ENCODE peak calls at places on chromosomes 7 and 10, in eight cellular contexts. O is cardiac fibroblast, U is hepatocyte, E is bronchial epithelial cell, R is left ventricle myocardium inferior, B is kidney, V is HCT116, K is cardiac muscle cell. M is an unnamed sample.

GRCh38 chr10:13505040-13505680 is 23.7 kb downstream of the BEND7 start:
- DNase-seq in O (no peak), U (no peak), E (no peak), R (no peak), B (no peak), V (no peak), K (peak), M (no peak)

GRCh38 chr7:103593691-103594090 is 147.7 kb upstream of the SLC26A5 start:
- DNase-seq in O (peak), U (no peak), E (peak), R (no peak), B (no peak), V (no peak), K (no peak), M (peak)

GRCh38 chr7:157020514-157021070 is 10.1 kb upstream of the MNX1 start:
- DNase-seq in O (no peak), U (peak), E (no peak), R (no peak), B (peak), V (no peak), K (no peak), M (no peak)

GRCh38 chr10:30027057-30028005 is 32.1 kb downstream of the JCAD start:
- DNase-seq in O (no peak), U (no peak), E (peak), R (peak), B (peak), V (peak), K (no peak), M (no peak)

GRCh38 chr10:70695241-70696030 is 23.1 kb downstream of the ADAMTS14 start:
- DNase-seq in O (no peak), U (no peak), E (no peak), R (no peak), B (no peak), V (no peak), K (no peak), M (no peak)

GRCh38 chr7:81482600-81483186 is 287.2 kb downstream of the HGF start:
- DNase-seq in O (peak), U (no peak), E (peak), R (no peak), B (no peak), V (peak), K (peak), M (no peak)

GRCh38 chr10:639001-639750 is 50.3 kb downstream of the DIP2C start:
- DNase-seq in O (no peak), U (no peak), E (no peak), R (no peak), B (no peak), V (no peak), K (no peak), M (no peak)

GRCh38 chr10:59027975-59028640 is 148.3 kb upstream of the PHYHIPL start:
- DNase-seq in O (peak), U (no peak), E (peak), R (no peak), B (no peak), V (no peak), K (peak), M (no peak)

GRCh38 chr7:112192236-112193154 is 13.7 kb downstream of the DOCK4 start:
- DNase-seq in O (peak), U (no peak), E (peak), R (no peak), B (no peak), V (no peak), K (peak), M (no peak)

GRCh38 chr7:100119701-100120517 is 475 bp downstream of the CNPY4 start:
- DNase-seq in O (peak), U (peak), E (no peak), R (peak), B (no peak), V (no peak), K (peak), M (no peak)

GRCh38 chr7:25852249-25852994 is 299.6 kb upstream of the NFE2L3 start:
- DNase-seq in O (no peak), U (peak), E (no peak), R (no peak), B (peak), V (no peak), K (peak), M (no peak)

GRCh38 chr10:11849908-11850307 is 26.8 kb downstream of the PROSER2 start:
- DNase-seq in O (no peak), U (no peak), E (no peak), R (no peak), B (no peak), V (no peak), K (peak), M (no peak)

GRCh38 chr7:125526092-125526491 is 596.5 kb upstream of the POT1 start:
- DNase-seq in O (no peak), U (no peak), E (no peak), R (no peak), B (no peak), V (no peak), K (no peak), M (no peak)

GRCh38 chr7:7498881-7499280 is 36.8 kb downstream of the COL28A1 start:
- DNase-seq in O (no peak), U (no peak), E (no peak), R (no peak), B (no peak), V (no peak), K (no peak), M (no peak)

GRCh38 chr10:10758306-10758705 is 259.4 kb upstream of the CELF2 start:
- DNase-seq in O (no peak), U (no peak), E (no peak), R (peak), B (no peak), V (no peak), K (no peak), M (no peak)

GRCh38 chr7:15007507-15007906 is 105.0 kb upstream of the DGKB start:
- DNase-seq in O (peak), U (peak), E (peak), R (no peak), B (no peak), V (peak), K (peak), M (no peak)

GRCh38 chr7:18846765-18847215 is 270.6 kb downstream of the TWIST1 start:
- DNase-seq in O (no peak), U (no peak), E (no peak), R (no peak), B (no peak), V (no peak), K (no peak), M (no peak)

GRCh38 chr10:48678041-48678440 is 6.6 kb upstream of the WDFY4 start:
- DNase-seq in O (no peak), U (no peak), E (no peak), R (no peak), B (no peak), V (no peak), K (no peak), M (no peak)

GRCh38 chr7:117728858-117729257 is 144.4 kb downstream of the CTTNBP2 start:
- DNase-seq in O (no peak), U (no peak), E (no peak), R (no peak), B (no peak), V (no peak), K (no peak), M (no peak)

GRCh38 chr7:32177216-32177615 is 107.0 kb upstream of the PDE1C start:
- DNase-seq in O (no peak), U (no peak), E (no peak), R (no peak), B (no peak), V (no peak), K (no peak), M (no peak)

GRCh38 chr10:94035982-94036663 is 42.4 kb downstream of the PLCE1 start:
- DNase-seq in O (no peak), U (no peak), E (no peak), R (no peak), B (no peak), V (no peak), K (no peak), M (no peak)

GRCh38 chr10:12214763-12215218 is 18.8 kb downstream of the CDC123 start:
- DNase-seq in O (peak), U (peak), E (peak), R (no peak), B (no peak), V (no peak), K (peak), M (no peak)

GRCh38 chr7:105792488-105793370 is 83.7 kb downstream of the ATXN7L1 start:
- DNase-seq in O (no peak), U (no peak), E (no peak), R (no peak), B (no peak), V (no peak), K (peak), M (no peak)

GRCh38 chr10:2734691-2735090 is 332.7 kb upstream of the PFKP start:
- DNase-seq in O (no peak), U (no peak), E (no peak), R (no peak), B (no peak), V (no peak), K (no peak), M (no peak)

GRCh38 chr10:124481717-124482116 is 20.1 kb downstream of the LHPP start:
- DNase-seq in O (no peak), U (no peak), E (no peak), R (no peak), B (peak), V (no peak), K (no peak), M (no peak)

GRCh38 chr7:29194206-29194593 is 375 bp upstream of the CHN2 start:
- DNase-seq in O (no peak), U (peak), E (no peak), R (peak), B (peak), V (no peak), K (peak), M (no peak)

GRCh38 chr7:74017122-74017521 is 10.9 kb upstream of the ELN start:
- DNase-seq in O (no peak), U (no peak), E (no peak), R (no peak), B (no peak), V (no peak), K (no peak), M (no peak)

GRCh38 chr7:378041-378420 is 88.1 kb downstream of the FOXL3 start:
- DNase-seq in O (no peak), U (no peak), E (no peak), R (no peak), B (peak), V (no peak), K (no peak), M (no peak)

GRCh38 chr7:142153400-142153799 is 41.9 kb downstream of the MGAM2 start:
- DNase-seq in O (peak), U (peak), E (peak), R (no peak), B (no peak), V (no peak), K (no peak), M (peak)

GRCh38 chr10:82150123-82150900 is 275.3 kb downstream of the NRG3 start:
- DNase-seq in O (peak), U (peak), E (no peak), R (no peak), B (no peak), V (no peak), K (peak), M (peak)

GRCh38 chr10:89946106-89946505 is 244.7 kb downstream of the KIF20B start:
- DNase-seq in O (peak), U (no peak), E (no peak), R (no peak), B (no peak), V (no peak), K (peak), M (no peak)

GRCh38 chr10:36358736-36359135 is 716.6 kb upstream of the FZD8 start:
- DNase-seq in O (no peak), U (no peak), E (peak), R (no peak), B (no peak), V (no peak), K (no peak), M (no peak)

GRCh38 chr10:77506517-77506916 is 131.1 kb downstream of the KCNMA1 start:
- DNase-seq in O (peak), U (no peak), E (no peak), R (no peak), B (no peak), V (no peak), K (peak), M (no peak)

GRCh38 chr7:101814081-101814995 is 3.1 kb upstream of the CUX1 start:
- DNase-seq in O (peak), U (peak), E (peak), R (peak), B (peak), V (no peak), K (peak), M (no peak)

GRCh38 chr7:80105706-80106408 is 28.8 kb upstream of the GNAI1 start:
- DNase-seq in O (no peak), U (no peak), E (no peak), R (no peak), B (no peak), V (no peak), K (peak), M (no peak)

GRCh38 chr7:16484453-16485158 is 19.1 kb upstream of the SOSTDC1 start:
- DNase-seq in O (peak), U (peak), E (peak), R (no peak), B (no peak), V (peak), K (peak), M (no peak)

GRCh38 chr10:10869592-10869991 is 148.1 kb upstream of the CELF2 start:
- DNase-seq in O (peak), U (no peak), E (peak), R (no peak), B (no peak), V (no peak), K (peak), M (no peak)

GRCh38 chr10:111137587-111137986 is 60.8 kb downstream of the ADRA2A start:
- DNase-seq in O (no peak), U (no peak), E (no peak), R (no peak), B (no peak), V (no peak), K (no peak), M (no peak)
- H3K4me3 ChIP-seq in O (no peak), U (no peak), E (no peak), R (no peak), B (no peak), V (no peak), K (no peak), M (no peak)

GRCh38 chr10:55627526-55628170 is 733.4 kb downstream of the ZWINT start:
- DNase-seq in O (no peak), U (peak), E (no peak), R (no peak), B (peak), V (no peak), K (no peak), M (no peak)

GRCh38 chr10:55629792-55630490 is 731.1 kb downstream of the ZWINT start:
- DNase-seq in O (peak), U (peak), E (peak), R (no peak), B (peak), V (no peak), K (peak), M (no peak)

GRCh38 chr10:55628260-55628701 is 732.8 kb downstream of the ZWINT start:
- DNase-seq in O (no peak), U (peak), E (no peak), R (no peak), B (peak), V (no peak), K (no peak), M (no peak)

GRCh38 chr10:55630491-55631056 is 730.5 kb downstream of the ZWINT start:
- DNase-seq in O (no peak), U (peak), E (peak), R (no peak), B (peak), V (no peak), K (peak), M (no peak)

DNA sequence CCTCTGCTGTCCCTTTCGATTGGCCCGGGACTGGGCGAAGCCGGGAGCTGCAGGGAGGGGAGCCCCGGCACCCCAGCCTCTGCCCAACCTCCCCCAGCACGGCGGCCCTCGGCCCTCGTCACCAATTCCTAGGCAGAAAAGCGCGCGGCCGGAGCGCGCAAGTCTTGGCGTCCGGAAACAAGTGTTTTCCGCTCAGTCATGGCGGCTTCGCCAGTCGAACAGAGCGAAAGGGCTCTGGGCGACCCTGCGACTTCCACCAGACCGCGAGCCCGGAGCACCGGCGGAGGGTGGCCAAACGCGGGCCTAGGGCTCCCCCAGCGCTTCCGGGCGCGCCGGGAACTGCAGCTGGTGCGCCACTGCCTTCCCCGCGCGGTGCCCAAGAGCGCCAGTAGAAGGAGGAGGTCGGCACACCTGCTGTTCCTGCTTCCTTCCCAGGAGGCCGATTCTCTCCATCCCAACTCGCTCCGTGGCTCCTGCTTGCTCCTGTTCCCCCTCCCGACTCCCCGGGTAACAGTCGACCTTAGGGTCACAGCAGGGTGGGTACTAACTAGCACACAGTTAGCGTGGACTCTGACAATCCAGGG is 729.9 kb downstream of the ZWINT start:
- DNase-seq in O (peak), U (peak), E (peak), R (peak), B (peak), V (no peak), K (peak), M (no peak)
- TF ChIP-seq CTCF in O (peak), U (peak), E (peak), R (peak), B (peak), V (no peak), K (peak), M (peak)

GRCh38 chr7:55006499-55006898 is 12.3 kb upstream of the EGFR start:
- DNase-seq in O (no peak), U (no peak), E (no peak), R (no peak), B (no peak), V (no peak), K (no peak), M (no peak)

GRCh38 chr7:55004579-55004978 is 14.2 kb upstream of the EGFR start:
- DNase-seq in O (no peak), U (no peak), E (no peak), R (no peak), B (no peak), V (no peak), K (no peak), M (no peak)

DNA sequence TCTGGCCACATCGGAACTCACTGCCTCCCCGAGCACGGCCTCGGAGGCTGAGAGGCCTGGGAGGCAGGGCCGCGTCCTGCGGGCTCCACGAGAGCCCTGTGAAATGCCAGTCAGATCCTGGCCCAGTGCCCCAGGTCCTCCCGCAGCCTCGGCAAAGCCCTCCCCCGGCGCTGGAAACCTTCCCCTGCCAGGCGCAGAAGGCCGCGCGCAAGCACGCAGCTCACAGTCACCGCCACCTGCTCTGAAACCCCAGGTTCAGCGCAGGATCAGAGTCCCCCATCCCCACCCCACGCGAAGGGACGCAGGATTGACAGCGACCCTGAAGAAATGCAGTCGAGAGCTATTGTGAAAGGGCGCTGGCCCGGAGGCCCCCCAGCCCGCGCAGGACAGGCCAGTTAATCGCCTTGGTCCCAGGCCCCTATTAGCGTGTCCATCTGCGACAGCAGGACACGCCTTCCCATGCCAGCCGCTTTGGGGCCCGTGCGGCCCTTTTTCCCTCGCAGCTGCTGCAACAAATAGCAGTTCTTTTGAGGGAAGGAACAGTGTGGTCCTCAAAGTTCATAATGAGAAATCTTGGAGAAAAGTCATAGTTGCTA is 13.5 kb upstream of the EGFR start:
- DNase-seq in O (no peak), U (no peak), E (no peak), R (no peak), B (no peak), V (no peak), K (no peak), M (no peak)
- H3K4me3 ChIP-seq in O (no peak), U (no peak), E (no peak), R (no peak), B (no peak), V (no peak), K (no peak), M (no peak)

GRCh38 chr10:106864031-106864430 is 300.5 kb downstream of the SORCS1 start:
- DNase-seq in O (no peak), U (no peak), E (no peak), R (no peak), B (no peak), V (no peak), K (no peak), M (no peak)

GRCh38 chr10:106866244-106866845 is 298.2 kb downstream of the SORCS1 start:
- DNase-seq in O (no peak), U (no peak), E (no peak), R (no peak), B (no peak), V (no peak), K (no peak), M (no peak)

GRCh38 chr10:106857728-106858127 is 306.8 kb downstream of the SORCS1 start:
- DNase-seq in O (no peak), U (no peak), E (no peak), R (no peak), B (no peak), V (no peak), K (no peak), M (no peak)

GRCh38 chr10:106863549-106863948 is 301.0 kb downstream of the SORCS1 start:
- DNase-seq in O (no peak), U (no peak), E (no peak), R (no peak), B (no peak), V (no peak), K (no peak), M (no peak)
- TF ChIP-seq CTCF in O (no peak), U (peak), E (no peak), R (no peak), B (no peak), V (no peak), K (no peak), M (peak)

DNA sequence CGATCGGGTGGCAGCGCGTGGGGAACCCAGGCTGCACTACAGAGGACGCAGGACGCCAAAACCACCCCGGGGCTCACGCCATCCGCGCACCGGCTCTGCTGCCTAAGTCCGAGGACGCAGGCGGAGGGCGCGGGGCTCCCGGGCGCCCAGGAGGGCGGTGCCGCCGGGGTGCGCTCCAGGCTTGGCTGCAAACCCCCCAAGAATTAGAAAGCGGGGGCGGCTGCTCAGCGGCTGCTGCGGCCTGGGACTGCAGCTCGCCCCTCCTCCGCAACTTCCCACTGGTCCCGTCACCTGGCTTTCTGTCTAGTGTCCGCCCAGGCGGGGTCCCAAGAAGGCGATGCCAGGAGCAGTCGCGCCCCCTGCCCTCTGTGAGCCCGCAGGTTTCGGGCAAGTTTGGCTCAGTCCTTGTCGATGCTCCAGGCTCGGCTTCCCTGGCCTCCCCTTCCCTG is 1.7 kb upstream of the POU6F2 start:
- DNase-seq in O (no peak), U (peak), E (no peak), R (no peak), B (peak), V (no peak), K (no peak), M (no peak)
- H3K4me3 ChIP-seq in O (no peak), U (peak), E (no peak), R (peak), B (no peak), V (no peak), K (peak), M (no peak)

GRCh38 chr7:158175779-158176178 is 411.8 kb downstream of the PTPRN2 start:
- DNase-seq in O (no peak), U (no peak), E (no peak), R (no peak), B (peak), V (no peak), K (no peak), M (no peak)

GRCh38 chr7:158174947-158175346 is 412.7 kb downstream of the PTPRN2 start:
- DNase-seq in O (no peak), U (no peak), E (no peak), R (no peak), B (peak), V (no peak), K (no peak), M (no peak)

GRCh38 chr7:158176561-158177173 is 411.0 kb downstream of the PTPRN2 start:
- DNase-seq in O (no peak), U (no peak), E (no peak), R (no peak), B (no peak), V (no peak), K (no peak), M (no peak)
- TF ChIP-seq CTCF in O (no peak), U (no peak), E (no peak), R (no peak), B (no peak), V (no peak), K (no peak), M (no peak)